ENCODE peak calls at places on chromosomes 13 and 19, in four cellular contexts. U, M, T and S are unnamed samples.
A peak's percentile ranks its signal among the peaks of the same experiment; 100 is the strongest.

GRCh38 chr13:98320561-98321105 is 143.6 kb upstream of the RNF113B start:
- DNase-seq in T (no peak), M (no peak), U (no peak), S (no peak)

GRCh38 chr13:49297338-49297737 is 49.6 kb downstream of the CDADC1 start:
- DNase-seq in T (no peak), U (no peak), M (no peak), S (no peak)

GRCh38 chr13:97174638-97175037 is 47.5 kb upstream of the MBNL2 start:
- DNase-seq in U (no peak), T (no peak), M (no peak), S (no peak)

GRCh38 chr19:49133621-49134454 is 14.5 kb downstream of the PPFIA3 start:
- DNase-seq in U (peak; percentile 64), M (no peak), T (peak; percentile 69), S (peak; percentile 67)

GRCh38 chr13:29978211-29978610 is 127.8 kb upstream of the UBL3 start:
- DNase-seq in U (no peak), T (no peak), M (no peak), S (no peak)

GRCh38 chr19:4709440-4710280 is 14.0 kb downstream of the DPP9 start:
- DNase-seq in U (no peak), T (peak; percentile 85), M (no peak), S (no peak)

GRCh38 chr13:100214886-100215285 is 126.0 kb downstream of the PCCA start:
- DNase-seq in U (no peak), T (no peak), M (no peak), S (no peak)

GRCh38 chr13:42039946-42040729 is 8.3 kb upstream of the DGKH start:
- DNase-seq in T (peak; percentile 85), U (peak; percentile 92), M (no peak), S (peak; percentile 87)

GRCh38 chr13:75153834-75154233 is 328.1 kb downstream of the TBC1D4 start:
- DNase-seq in M (no peak), T (no peak), U (no peak), S (no peak)

GRCh38 chr19:8503506-8503905 is 1.1 kb upstream of the PRAM1 start:
- DNase-seq in M (no peak), U (no peak), T (no peak), S (no peak)

GRCh38 chr13:105735269-105735668 is 800.2 kb downstream of the EFNB2 start:
- DNase-seq in U (no peak), M (no peak), T (no peak), S (no peak)

GRCh38 chr13:113616991-113617749 is 32.6 kb downstream of the TFDP1 start:
- DNase-seq in U (no peak), T (no peak), M (peak; percentile 57), S (no peak)

GRCh38 chr13:108960006-108960405 is 330.6 kb downstream of the MYO16 start:
- DNase-seq in M (no peak), T (no peak), U (no peak), S (no peak)

GRCh38 chr19:4066682-4067395 is at the start of gene ZBTB7A:
- DNase-seq in T (peak; percentile 89), M (no peak), U (peak; percentile 75), S (peak; percentile 91)

GRCh38 chr19:35199481-35199880 is 29.1 kb downstream of the FAM187B start:
- DNase-seq in U (no peak), M (no peak), T (no peak), S (no peak)

GRCh38 chr19:35138305-35138799 is 272 bp upstream of the FXYD1 start:
- DNase-seq in M (no peak), U (peak; percentile 84), T (no peak), S (no peak)

GRCh38 chr13:20438801-20439200 is 86.9 kb downstream of the CRYL1 start:
- DNase-seq in M (no peak), T (no peak), U (no peak), S (no peak)

GRCh38 chr19:23991170-23991569 is 76.5 kb downstream of the ZNF726 start:
- DNase-seq in M (no peak), T (peak; percentile 79), U (no peak), S (no peak)

GRCh38 chr13:30877335-30877734 is 28.7 kb upstream of the MEDAG start:
- DNase-seq in U (no peak), M (no peak), T (no peak), S (no peak)

GRCh38 chr13:88066847-88067246 is 395.7 kb downstream of the SLITRK5 start:
- DNase-seq in T (no peak), M (no peak), U (no peak), S (no peak)

GRCh38 chr13:29448124-29448685 is 147.3 kb downstream of the SLC7A1 start:
- DNase-seq in T (no peak), U (no peak), M (no peak), S (no peak)

GRCh38 chr13:111008351-111008750 is 93.5 kb upstream of the ANKRD10 start:
- DNase-seq in M (no peak), T (no peak), U (no peak), S (no peak)

GRCh38 chr13:34361528-34361927 is 543.6 kb downstream of the RFC3 start:
- DNase-seq in T (no peak), M (no peak), U (no peak), S (no peak)

GRCh38 chr13:85194482-85194881 is 604.7 kb downstream of the SLITRK6 start:
- DNase-seq in M (no peak), U (no peak), T (no peak), S (no peak)

GRCh38 chr13:91719033-91719432 is 320.6 kb downstream of the GPC5 start:
- DNase-seq in U (no peak), T (no peak), M (peak; percentile 18), S (no peak)

GRCh38 chr13:114111577-114111976 is 20.8 kb downstream of the RASA3 start:
- DNase-seq in U (no peak), M (no peak), T (no peak), S (no peak)

GRCh38 chr13:44434441-44435141 is 61.0 kb downstream of the SERP2 start:
- DNase-seq in M (no peak), U (no peak), T (no peak), S (no peak)

GRCh38 chr19:35144600-35145436 is 1.8 kb downstream of the FXYD7 start:
- DNase-seq in U (no peak), T (peak; percentile 66), M (peak; percentile 75), S (no peak)

GRCh38 chr19:38061294-38061693 is 154.3 kb downstream of the SIPA1L3 start:
- DNase-seq in T (no peak), M (no peak), U (no peak), S (no peak)

GRCh38 chr13:108272333-108272732 is 2.8 kb downstream of the TNFSF13B start:
- DNase-seq in U (no peak), T (no peak), M (no peak), S (no peak)

GRCh38 chr19:16462757-16463250 is 9.0 kb downstream of the EPS15L1 start:
- DNase-seq in T (no peak), U (no peak), M (no peak), S (no peak)

GRCh38 chr13:40776232-40776631 is 5.2 kb upstream of the MRPS31 start:
- DNase-seq in T (no peak), M (no peak), U (no peak), S (no peak)

GRCh38 chr19:4019578-4019977 is 12.0 kb downstream of the PIAS4 start:
- DNase-seq in T (no peak), M (no peak), U (no peak), S (peak; percentile 66)

GRCh38 chr19:57830071-57830602 is at the start of gene ZNF587B:
- DNase-seq in U (peak; percentile 63), M (peak; percentile 85), T (peak; percentile 58), S (peak; percentile 83)

GRCh38 chr13:26923824-26924605 is 163.4 kb upstream of the GPR12 start:
- DNase-seq in T (no peak), U (no peak), M (no peak), S (peak; percentile 26)

GRCh38 chr13:106520205-106521004 is 15.1 kb downstream of the EFNB2 start:
- DNase-seq in M (no peak), T (no peak), U (no peak), S (no peak)

GRCh38 chr13:38951525-38952313 is 38.9 kb downstream of the STOML3 start:
- DNase-seq in U (no peak), M (no peak), T (peak; percentile 62), S (no peak)

GRCh38 chr19:38649305-38650179 is 2.1 kb downstream of the ACTN4 start:
- DNase-seq in T (peak; percentile 86), M (no peak), U (peak; percentile 60), S (no peak)

GRCh38 chr13:32443111-32443510 is 15.2 kb upstream of the N4BP2L1 start:
- DNase-seq in T (no peak), M (no peak), U (no peak), S (peak; percentile 31)

GRCh38 chr19:38728752-38729541 is 15.3 kb downstream of the CAPN12 start:
- DNase-seq in M (no peak), U (peak; percentile 27), T (peak; percentile 17), S (peak; percentile 23)

GRCh38 chr19:14061751-14062557 is at the start of gene PALM3:
- DNase-seq in M (no peak), U (no peak), T (peak; percentile 96), S (peak; percentile 59)
- H3K27me3 ChIP-seq in M (peaks cover 5% of the 10 kb centered on the region), U (peaks cover 8% of the 10 kb centered on the region), T (no peaks in the 10 kb centered on the region), S (no peaks in the 10 kb centered on the region)

GRCh38 chr19:50557009-50557613 is 11.1 kb downstream of the LRRC4B start:
- DNase-seq in M (no peak), U (no peak), T (no peak), S (no peak)
- H3K27me3 ChIP-seq in M (peaks cover 8% of the 10 kb centered on the region), U (no peaks in the 10 kb centered on the region), T (peaks cover 21% of the 10 kb centered on the region), S (no peaks in the 10 kb centered on the region)

GRCh38 chr19:283395-283794 is 7.8 kb downstream of the PLPP2 start:
- DNase-seq in U (no peak), T (no peak), M (no peak), S (no peak)
- H3K27me3 ChIP-seq in U (no peaks in the 10 kb centered on the region), T (no peaks in the 10 kb centered on the region), M (no peaks in the 10 kb centered on the region), S (no peaks in the 10 kb centered on the region)

DNA sequence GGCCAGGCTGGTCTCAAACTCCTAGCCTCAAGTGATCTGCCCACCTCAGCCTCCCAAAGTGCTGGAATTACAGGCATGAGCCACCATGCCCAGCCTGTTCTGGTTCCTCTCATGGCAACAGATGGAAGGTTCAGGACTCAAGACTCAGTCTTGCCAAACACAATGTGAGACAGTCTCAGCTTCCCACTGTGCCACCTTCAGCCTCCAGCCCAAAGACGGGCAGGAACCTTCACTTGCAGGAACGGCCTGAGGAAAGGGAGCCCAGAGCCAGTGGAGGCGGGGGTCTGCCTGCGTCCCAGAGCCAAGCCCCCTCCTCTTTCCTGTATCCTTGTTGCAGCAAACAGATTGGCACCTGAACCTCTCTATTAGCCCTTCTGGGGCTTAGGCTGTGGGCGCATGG is 2.9 kb upstream of the CHST8 start:
- DNase-seq in T (no peak), M (no peak), U (no peak), S (no peak)
- H3K27me3 ChIP-seq in T (peaks cover 7% of the 10 kb centered on the region), M (peaks cover 64% of the 10 kb centered on the region), U (peaks cover 9% of the 10 kb centered on the region), S (no peaks in the 10 kb centered on the region)

GRCh38 chr19:30233375-30233774 is 138.8 kb upstream of the ZNF536 start:
- DNase-seq in T (no peak), M (no peak), U (no peak), S (no peak)
- H3K27me3 ChIP-seq in T (peaks cover 10% of the 10 kb centered on the region), M (peaks cover 27% of the 10 kb centered on the region), U (peaks cover 3% of the 10 kb centered on the region), S (no peaks in the 10 kb centered on the region)

GRCh38 chr19:17473041-17473440 is 2.7 kb downstream of the SLC27A1 start:
- DNase-seq in U (no peak), M (no peak), T (no peak), S (no peak)
- H3K27me3 ChIP-seq in U (no peaks in the 10 kb centered on the region), M (peaks cover 13% of the 10 kb centered on the region), T (no peaks in the 10 kb centered on the region), S (no peaks in the 10 kb centered on the region)